ENCODE peak calls at places on chromosomes 1 and 21, in ten cellular contexts. O, W, S, E, U, G, N, B, A and Z are unnamed samples.
A peak's percentile ranks its signal among the peaks of the same experiment; 100 is the strongest.

GRCh38 chr1:1019122-1019999 is 559 bp upstream of the AGRN start:
- DNase-seq in S (peak; percentile 93), B (peak; percentile 64), A (peak; percentile 87), O (peak; percentile 83), E (no peak), G (peak; percentile 80), W (no peak), U (peak; percentile 61), N (peak; percentile 96), Z (peak; percentile 48)

GRCh38 chr1:47031059-47031458 is 7.6 kb downstream of the CYP4X1 start:
- DNase-seq in G (peak; percentile 39), S (no peak), A (no peak), O (no peak), U (no peak), W (no peak), E (no peak), N (no peak), B (peak; percentile 74), Z (no peak)

GRCh38 chr1:153608089-153608672 is 4.8 kb downstream of the S100A16 start:
- DNase-seq in N (no peak), O (peak; percentile 39), U (no peak), W (no peak), A (no peak), S (no peak), B (peak; percentile 62), G (peak; percentile 65), E (no peak), Z (no peak)

GRCh38 chr21:21921410-21922232 is 923.4 kb downstream of the NCAM2 start:
- DNase-seq in G (no peak), N (no peak), S (no peak), U (no peak), W (no peak), E (no peak), A (no peak), B (no peak), O (peak; percentile 81), Z (no peak)

GRCh38 chr1:220551001-220551400 is 23.1 kb downstream of the MARK1 start:
- DNase-seq in N (no peak), U (no peak), S (no peak), E (no peak), A (no peak), B (no peak), W (no peak), G (no peak), O (no peak), Z (no peak)

GRCh38 chr1:173580081-173580480 is 22.8 kb downstream of the SLC9C2 start:
- DNase-seq in E (no peak), S (no peak), O (no peak), A (no peak), W (no peak), N (no peak), B (no peak), G (no peak), U (no peak), Z (no peak)

GRCh38 chr1:36884029-36884701 is 150.2 kb downstream of the GRIK3 start:
- DNase-seq in U (no peak), W (peak; percentile 28), O (no peak), A (no peak), S (no peak), B (no peak), G (no peak), E (no peak), N (no peak), Z (no peak)

GRCh38 chr1:248858891-248859889 is at the start of gene ZNF692:
- DNase-seq in A (peak; percentile 98), W (peak; percentile 85), S (peak; percentile 99), U (peak; percentile 95), B (peak; percentile 96), G (peak; percentile 95), N (peak; percentile 98), O (peak; percentile 98), E (no peak), Z (peak; percentile 95)

GRCh38 chr1:212917134-212917485 is 33.2 kb upstream of the VASH2 start:
- DNase-seq in A (no peak), B (no peak), S (no peak), G (no peak), E (no peak), O (no peak), U (no peak), W (no peak), N (no peak), Z (no peak)

GRCh38 chr1:29736582-29737188 is 500.4 kb downstream of the PTPRU start:
- DNase-seq in U (no peak), G (no peak), E (no peak), W (no peak), N (no peak), S (no peak), O (peak; percentile 89), B (peak; percentile 31), A (no peak), Z (peak; percentile 26)

GRCh38 chr21:41752231-41752681 is 14.6 kb downstream of the RIPK4 start:
- DNase-seq in U (no peak), A (no peak), E (no peak), N (no peak), G (no peak), B (no peak), W (no peak), O (no peak), S (no peak), Z (no peak)

GRCh38 chr1:23664837-23665795 is 26.5 kb upstream of the RPL11 start:
- DNase-seq in W (peak; percentile 15), A (no peak), N (peak; percentile 39), E (no peak), G (no peak), S (no peak), B (peak; percentile 39), O (peak; percentile 70), U (peak; percentile 34), Z (peak; percentile 14)

GRCh38 chr1:97351846-97352245 is 569.0 kb downstream of the DPYD start:
- DNase-seq in A (no peak), N (no peak), S (no peak), B (no peak), G (no peak), U (no peak), W (no peak), E (no peak), O (no peak), Z (no peak)

GRCh38 chr1:219066631-219067349 is 106.9 kb upstream of the LYPLAL1 start:
- DNase-seq in O (peak; percentile 33), G (no peak), S (no peak), U (peak; percentile 33), N (no peak), B (peak; percentile 75), W (no peak), E (peak; percentile 36), A (no peak), Z (no peak)

GRCh38 chr1:87513270-87513669 is 184.6 kb downstream of the LMO4 start:
- DNase-seq in U (no peak), O (peak; percentile 62), N (no peak), B (no peak), E (no peak), W (no peak), G (no peak), S (no peak), A (no peak), Z (no peak)

GRCh38 chr1:39788758-39789570 is at the start of gene BMP8B:
- DNase-seq in N (peak; percentile 57), B (no peak), E (no peak), O (peak; percentile 64), G (peak; percentile 32), A (peak; percentile 82), S (peak; percentile 70), W (no peak), U (peak; percentile 37), Z (peak; percentile 69)

DNA sequence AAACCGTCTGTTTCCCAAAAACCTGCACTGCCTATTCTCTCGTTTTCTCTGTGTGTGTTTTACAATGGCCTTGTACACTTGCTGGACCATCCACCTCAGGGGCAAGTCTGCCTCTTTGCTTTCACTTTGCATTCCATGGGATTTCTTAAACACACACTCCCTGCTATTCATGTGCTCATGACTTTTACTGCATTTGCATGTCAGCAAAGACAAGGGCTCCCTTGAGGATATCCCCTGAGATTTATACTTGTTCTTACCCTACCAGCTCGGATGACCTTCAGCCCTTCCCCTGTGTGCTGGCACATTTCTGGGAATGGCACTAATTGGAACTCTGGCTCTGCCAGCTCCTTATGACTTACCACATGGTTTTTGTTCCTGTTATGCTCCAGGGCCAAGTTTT is 386.9 kb downstream of the AMY1C start:
- DNase-seq in B (no peak), N (no peak), G (no peak), W (no peak), U (no peak), O (no peak), S (no peak), A (no peak), E (no peak), Z (no peak)
- TF ChIP-seq POLR2AphosphoS5 in B (no peak), N (no peak), G (no peak), W (no peak), U (no peak), O (no peak), S (no peak), A (no peak), E (no peak), Z (no peak)

DNA sequence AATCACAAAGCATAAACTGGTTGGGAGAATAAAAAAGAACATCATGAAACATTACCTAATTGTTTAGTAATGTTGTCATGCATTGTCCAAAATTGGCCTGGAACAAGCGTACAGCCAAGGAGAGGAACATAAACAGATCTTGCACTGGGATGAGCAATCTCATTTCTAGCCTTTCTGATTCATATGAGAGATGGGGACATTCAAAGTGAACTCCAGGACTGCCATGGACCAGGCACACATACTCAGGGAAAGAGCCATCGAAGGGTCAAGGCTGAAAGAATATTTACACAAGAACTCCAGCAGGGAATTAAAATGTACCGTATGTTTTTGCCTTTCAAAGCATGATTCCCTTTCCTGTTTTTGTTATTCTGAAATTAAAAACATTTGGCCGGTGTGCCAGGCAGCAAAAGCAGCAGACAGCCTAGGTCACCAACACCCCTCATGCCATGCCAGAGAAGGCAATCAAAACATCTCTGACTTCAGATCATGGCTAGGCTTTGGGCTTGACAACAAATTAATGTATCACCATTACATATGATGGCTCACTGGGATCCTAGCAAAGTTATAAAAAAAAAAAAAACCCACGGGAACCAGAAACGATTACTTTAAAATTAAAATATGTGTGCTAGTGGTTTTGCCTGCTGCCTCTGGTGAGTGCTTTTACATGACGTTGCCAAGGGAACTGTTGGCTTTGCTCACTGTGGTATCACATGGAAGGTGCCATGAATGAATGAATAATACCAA is 159.8 kb downstream of the TGFBR3 start:
- DNase-seq in S (peak; percentile 89), A (peak; percentile 17), E (no peak), W (no peak), G (peak; percentile 44), N (no peak), O (no peak), B (peak; percentile 88), U (no peak), Z (no peak)
- TF ChIP-seq POLR2AphosphoS5 in S (peak; percentile 89), A (peak; percentile 76), E (no peak), W (no peak), G (peak; percentile 72), N (no peak), O (no peak), B (no peak), U (no peak), Z (no peak)

GRCh38 chr1:60152886-60153285 is 79.3 kb upstream of the C1orf87 start:
- DNase-seq in U (no peak), O (peak; percentile 61), A (no peak), N (no peak), E (no peak), S (no peak), G (no peak), B (no peak), W (no peak), Z (no peak)
- TF ChIP-seq POLR2AphosphoS5 in U (no peak), O (no peak), A (no peak), N (no peak), E (no peak), S (no peak), G (no peak), B (no peak), W (no peak), Z (no peak)

GRCh38 chr1:201275266-201275666 is 8.0 kb upstream of the PKP1 start:
- DNase-seq in E (peak; percentile 84), W (no peak), N (no peak), B (no peak), S (no peak), U (peak; percentile 79), G (peak; percentile 90), A (peak; percentile 81), O (no peak), Z (no peak)
- TF ChIP-seq POLR2AphosphoS5 in E (no peak), W (no peak), N (no peak), B (no peak), S (no peak), U (peak; percentile 73), G (no peak), A (no peak), O (no peak), Z (no peak)